ENCODE peak calls at places on chromosome 16, in ten cellular contexts. U is mucosa of descending colon, W is esophagus squamous epithelium, T is thoracic aorta, J is tibial nerve, C is lower leg skin, E is tibial artery, D is psoas muscle, R is breast epithelium, X is keratinocyte. Q is an unnamed sample.

GRCh38 chr16:76335187-76335974 is 58.2 kb downstream of the CNTNAP4 start:
- DNase-seq in D (no peak), J (no peak), U (no peak), E (no peak), R (no peak), W (no peak), X (no peak), C (no peak), T (no peak), Q (no peak)

GRCh38 chr16:17171250-17172143 is 299.3 kb downstream of the XYLT1 start:
- DNase-seq in C (no peak), W (no peak), T (no peak), X (no peak), E (no peak), U (no peak), D (no peak), J (no peak), R (no peak), Q (no peak)

GRCh38 chr16:73713301-73713700 is 583.3 kb upstream of the PSMD7 start:
- DNase-seq in E (peak; percentile 69), J (no peak), C (no peak), W (no peak), T (no peak), X (no peak), D (no peak), R (no peak), U (no peak), Q (no peak)

GRCh38 chr16:48125888-48126287 is 29.9 kb downstream of the ABCC12 start:
- DNase-seq in X (no peak), C (no peak), D (no peak), R (no peak), W (no peak), J (no peak), U (no peak), T (no peak), E (peak; percentile 24), Q (no peak)

GRCh38 chr16:81429045-81429521 is 15.5 kb upstream of the CMIP start:
- DNase-seq in R (no peak), C (no peak), T (no peak), X (no peak), D (no peak), J (no peak), E (no peak), U (peak; percentile 49), W (no peak), Q (no peak)

GRCh38 chr16:57413301-57413730 is 8.7 kb downstream of the CCL17 start:
- DNase-seq in R (no peak), U (no peak), C (no peak), W (no peak), T (no peak), D (no peak), E (no peak), X (no peak), J (no peak), Q (no peak)

GRCh38 chr16:57004387-57005250 is 15.3 kb downstream of the NLRC5 start:
- DNase-seq in R (no peak), E (peak; percentile 33), X (no peak), U (no peak), J (no peak), D (no peak), T (no peak), C (peak; percentile 40), W (no peak), Q (no peak)

GRCh38 chr16:456891-457483 is 31.5 kb downstream of the RAB11FIP3 start:
- DNase-seq in J (no peak), X (no peak), R (no peak), U (no peak), W (no peak), E (no peak), T (peak; percentile 13), D (no peak), C (no peak), Q (no peak)

GRCh38 chr16:2226245-2226793 is 2.9 kb downstream of the E4F1 start:
- DNase-seq in C (no peak), W (no peak), R (peak; percentile 71), E (no peak), D (no peak), U (peak; percentile 49), T (no peak), X (no peak), J (no peak), Q (no peak)

GRCh38 chr16:2226918-2227317 is 3.5 kb downstream of the E4F1 start:
- DNase-seq in R (no peak), U (no peak), X (no peak), J (no peak), D (no peak), E (no peak), C (no peak), T (no peak), W (no peak), Q (no peak)

GRCh38 chr16:2224183-2224486 is 744 bp downstream of the E4F1 start:
- DNase-seq in W (no peak), X (no peak), T (no peak), E (no peak), U (no peak), J (no peak), C (no peak), R (no peak), D (no peak), Q (no peak)

GRCh38 chr16:2228161-2228824 is 4.9 kb downstream of the E4F1 start:
- DNase-seq in U (no peak), E (no peak), T (no peak), W (no peak), C (no peak), X (no peak), J (no peak), R (peak; percentile 67), D (no peak), Q (no peak)

DNA sequence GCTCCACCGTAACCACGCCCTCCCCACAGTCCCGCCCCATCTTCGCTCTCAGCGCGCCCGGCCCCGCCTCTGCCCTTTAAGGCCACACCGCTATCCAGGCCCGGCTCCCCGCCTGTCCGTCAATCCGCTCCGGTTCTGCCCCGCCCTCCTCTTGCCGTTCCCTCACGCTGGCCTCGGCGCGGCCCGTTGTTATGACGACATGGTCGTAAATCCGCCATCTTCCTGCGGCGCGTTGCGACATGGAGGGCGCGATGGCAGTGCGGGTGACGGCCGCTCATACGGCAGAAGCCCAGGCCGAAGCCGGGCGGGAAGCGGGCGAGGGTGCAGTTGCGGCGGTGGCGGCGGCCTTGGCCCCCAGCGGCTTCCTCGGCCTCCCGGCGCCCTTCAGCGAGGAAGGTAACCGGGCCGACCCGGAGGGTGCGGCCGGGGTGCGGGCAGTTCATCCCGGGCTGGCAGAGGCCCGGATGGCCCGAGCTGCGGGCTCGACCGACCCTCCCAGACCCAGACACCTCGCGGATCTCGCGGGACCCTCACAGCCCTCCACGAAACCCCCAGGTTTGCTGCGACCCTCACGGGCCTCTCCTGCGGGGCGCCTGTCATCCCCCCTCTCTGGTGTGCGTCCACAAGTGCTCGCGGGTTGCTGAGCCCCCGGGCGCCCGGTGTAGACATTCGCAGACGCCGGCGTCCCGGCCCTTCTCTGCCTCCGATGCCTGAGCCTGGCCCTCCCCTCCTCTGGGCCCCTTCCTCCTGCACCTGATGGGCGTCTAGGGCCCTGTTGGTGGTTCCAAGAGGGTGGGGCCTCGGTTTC is at the start of gene E4F1:
- DNase-seq in W (peak; percentile 97), J (peak; percentile 98), E (peak; percentile 100), U (peak; percentile 100), T (peak; percentile 98), D (peak; percentile 100), X (peak; percentile 97), R (peak; percentile 100), C (peak; percentile 100), Q (peak; percentile 97)
- TF ChIP-seq CTCF in W (no peak), J (peak; percentile 15), E (no peak), U (peak; percentile 17), T (no peak), D (no peak), X (no peak), R (no peak), C (no peak), Q (peak; percentile 30)

GRCh38 chr16:68520649-68521086 is 18.4 kb upstream of the ZFP90 start:
- DNase-seq in E (peak; percentile 85), R (peak; percentile 90), W (peak; percentile 34), T (peak; percentile 80), X (no peak), J (peak; percentile 76), U (peak; percentile 83), D (peak; percentile 82), C (peak; percentile 95), Q (peak; percentile 44)
- H3K4me3 ChIP-seq in E (no peak overlapping the region), R (peak overlapping the region; percentile 45), W (no peak overlapping the region), T (peak overlapping the region; percentile 62), X (no peak overlapping the region), J (no peak overlapping the region), U (no peak overlapping the region), D (peak overlapping the region; percentile 57), C (no peak overlapping the region), Q (no peak overlapping the region)

GRCh38 chr16:84905965-84906460 is 86.2 kb downstream of the CRISPLD2 start:
- DNase-seq in J (no peak), D (no peak), X (no peak), C (no peak), W (no peak), E (no peak), R (no peak), T (no peak), U (no peak), Q (no peak)

GRCh38 chr16:84911490-84912216 is 91.9 kb downstream of the CRISPLD2 start:
- DNase-seq in R (no peak), U (no peak), T (no peak), X (no peak), D (no peak), J (no peak), W (no peak), C (no peak), E (no peak), Q (no peak)

GRCh38 chr16:84907046-84907445 is 87.3 kb downstream of the CRISPLD2 start:
- DNase-seq in J (no peak), E (no peak), X (no peak), U (no peak), W (no peak), D (no peak), R (no peak), C (no peak), T (no peak), Q (no peak)

GRCh38 chr16:84909686-84910085 is 89.9 kb downstream of the CRISPLD2 start:
- DNase-seq in R (no peak), J (no peak), D (no peak), E (no peak), U (no peak), X (no peak), W (no peak), C (no peak), T (no peak), Q (no peak)

DNA sequence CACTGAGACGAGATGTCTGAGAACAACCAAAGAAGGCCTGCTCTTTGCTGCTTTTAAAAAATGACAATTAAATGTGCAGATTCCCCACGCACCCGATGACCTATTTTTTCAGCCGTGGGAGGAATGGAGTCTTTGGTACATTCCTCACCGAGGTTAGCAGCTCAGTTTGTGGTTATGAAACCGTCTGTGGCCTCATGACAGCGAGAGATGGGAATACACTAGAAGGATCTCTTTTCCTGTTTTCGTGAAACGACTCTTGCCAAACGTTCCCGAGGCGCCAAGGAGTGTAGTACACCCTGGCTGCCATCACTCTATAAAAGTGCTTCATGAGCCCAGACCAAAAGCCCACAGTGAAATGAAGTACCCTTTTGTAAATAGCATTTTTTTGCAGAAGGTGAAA is 87.8 kb downstream of the CRISPLD2 start:
- DNase-seq in T (no peak), X (no peak), W (no peak), E (peak; percentile 84), R (no peak), J (no peak), D (peak; percentile 61), C (no peak), U (no peak), Q (peak; percentile 28)
- TF ChIP-seq CTCF in T (no peak), X (no peak), W (no peak), E (no peak), R (peak; percentile 33), J (no peak), D (no peak), C (no peak), U (no peak), Q (no peak)

DNA sequence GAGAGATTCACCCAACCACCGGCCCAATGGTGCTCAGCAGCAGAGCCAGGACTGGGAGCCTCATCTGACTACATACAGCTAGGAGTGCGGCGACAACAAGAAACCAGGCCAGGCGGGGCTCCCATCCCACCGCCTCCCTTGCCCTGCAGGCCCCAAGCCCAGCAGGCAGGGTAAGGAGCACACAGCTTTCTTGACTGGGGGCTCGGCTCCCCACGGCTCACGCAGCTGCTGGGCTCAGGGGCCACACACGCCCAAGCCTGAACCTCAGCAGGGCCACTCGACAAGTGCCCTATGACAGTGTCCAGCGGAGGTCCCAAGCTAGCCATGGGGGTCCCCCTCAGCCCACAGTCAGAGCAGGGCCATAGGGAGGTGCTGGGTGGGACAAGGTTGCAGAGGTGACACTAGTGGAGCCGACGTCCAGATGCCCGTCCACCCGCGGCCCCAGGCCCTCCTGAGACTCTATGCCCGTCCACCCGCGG is 13.7 kb downstream of the PIEZO1 start:
- DNase-seq in W (no peak), C (no peak), R (no peak), E (no peak), X (no peak), D (no peak), T (no peak), J (no peak), U (no peak), Q (no peak)
- H3K4me3 ChIP-seq in W (no peak overlapping the region), C (no peak overlapping the region), R (peak overlapping the region; percentile 34), E (no peak overlapping the region), X (no peak overlapping the region), D (no peak overlapping the region), T (no peak overlapping the region), J (no peak overlapping the region), U (no peak overlapping the region), Q (no peak overlapping the region)